ENCODE peak calls at places on chromosomes 13 and 19, in eight cellular contexts. J, T, G, B, I, K, W and H are unnamed samples.

GRCh38 chr19:55088021-55088451 is 12.4 kb downstream of the EPS8L1 start:
- DNase-seq in G (no peak), W (no peak), B (no peak), I (no peak), T (no peak), J (no peak), K (no peak), H (no peak)

GRCh38 chr13:111286162-111286561 is 34.3 kb upstream of the TEX29 start:
- DNase-seq in B (no peak), K (no peak), J (no peak), T (no peak), W (no peak), I (no peak), G (no peak), H (no peak)

GRCh38 chr19:56350416-56351045 is 35.9 kb upstream of the ZSCAN5A start:
- DNase-seq in G (no peak), W (peak), I (peak), T (peak), J (peak), B (peak), K (peak), H (peak)

GRCh38 chr19:23273022-23273593 is 22.9 kb upstream of the ZNF724 start:
- DNase-seq in W (no peak), K (no peak), B (no peak), G (no peak), J (no peak), T (peak), I (no peak), H (no peak)

GRCh38 chr13:20721454-20722357 is 18.2 kb downstream of the IL17D start:
- DNase-seq in W (peak), I (peak), K (peak), B (no peak), T (no peak), J (no peak), G (no peak), H (peak)

GRCh38 chr13:89169951-89170350 is 1498.8 kb downstream of the SLITRK5 start:
- DNase-seq in I (no peak), T (no peak), W (no peak), K (no peak), B (no peak), J (no peak), G (no peak), H (no peak)

GRCh38 chr19:38930776-38931761 is at the start of gene MRPS12:
- DNase-seq in G (peak), W (peak), I (peak), T (peak), J (peak), B (peak), K (peak), H (peak)

GRCh38 chr13:44237276-44237767 is 136.3 kb upstream of the SERP2 start:
- DNase-seq in W (peak), T (no peak), I (peak), B (peak), K (peak), J (no peak), G (no peak), H (peak)

GRCh38 chr19:41909706-41910105 is 18.5 kb downstream of the ERFL start:
- DNase-seq in B (no peak), I (no peak), T (no peak), J (no peak), K (no peak), G (no peak), W (no peak), H (no peak)

GRCh38 chr19:37114001-37114400 is 35.8 kb downstream of the ZNF420 start:
- DNase-seq in I (no peak), T (no peak), K (no peak), J (peak), G (no peak), B (no peak), W (no peak), H (no peak)

GRCh38 chr19:58086825-58087710 is 11.0 kb downstream of the ZSCAN18 start:
- DNase-seq in B (no peak), W (no peak), J (no peak), T (no peak), K (no peak), G (no peak), I (no peak), H (no peak)

GRCh38 chr13:61463027-61463426 is 47.4 kb upstream of the PCDH20 start:
- DNase-seq in I (no peak), B (no peak), K (no peak), G (no peak), T (no peak), J (no peak), W (no peak), H (no peak)

GRCh38 chr19:48676887-48677286 is 4.1 kb upstream of the NTN5 start:
- DNase-seq in G (no peak), B (no peak), J (no peak), I (no peak), W (no peak), T (no peak), K (no peak), H (no peak)

GRCh38 chr19:34232566-34233481 is 21.5 kb upstream of the GARRE1 start:
- DNase-seq in T (no peak), W (peak), K (peak), G (peak), B (peak), J (peak), I (peak), H (peak)

GRCh38 chr19:42531313-42531712 is 3.0 kb upstream of the CEACAM1 start:
- DNase-seq in J (no peak), K (no peak), G (no peak), T (no peak), B (no peak), I (no peak), W (no peak), H (no peak)

GRCh38 chr19:38024991-38025716 is 118.1 kb downstream of the SIPA1L3 start:
- DNase-seq in I (no peak), T (no peak), K (no peak), B (no peak), W (no peak), G (no peak), J (no peak), H (no peak)

GRCh38 chr19:12034610-12035009 is 869 bp downstream of the ZNF433 start:
- DNase-seq in W (peak), K (no peak), B (no peak), I (no peak), G (no peak), T (no peak), J (peak), H (peak)

GRCh38 chr19:6664916-6665315 is 5.0 kb downstream of the TNFSF14 start:
- DNase-seq in T (no peak), W (no peak), J (no peak), G (no peak), I (no peak), K (no peak), B (no peak), H (no peak)

GRCh38 chr13:43054803-43055802 is 31.7 kb downstream of the DNAJC15 start:
- DNase-seq in K (peak), I (peak), W (peak), T (peak), B (peak), J (peak), G (no peak), H (peak)

GRCh38 chr13:84315527-84315926 is 433.3 kb upstream of the SLITRK1 start:
- DNase-seq in B (no peak), T (no peak), G (no peak), K (no peak), J (no peak), I (no peak), W (no peak), H (no peak)

GRCh38 chr19:18889949-18890745 is 5.8 kb downstream of the CERS1 start:
- DNase-seq in W (no peak), I (no peak), B (no peak), K (no peak), T (no peak), G (no peak), J (no peak), H (no peak)

GRCh38 chr13:70424928-70425327 is 316.7 kb upstream of the KLHL1 start:
- DNase-seq in W (no peak), J (no peak), K (no peak), G (no peak), B (no peak), I (no peak), T (no peak), H (no peak)

GRCh38 chr19:58326501-58326913 is 287 bp upstream of the ZSCAN22 start:
- DNase-seq in G (no peak), I (no peak), T (no peak), B (no peak), K (no peak), W (no peak), J (no peak), H (no peak)

GRCh38 chr13:50796463-50796862 is 47.0 kb downstream of the DLEU7 start:
- DNase-seq in J (no peak), B (no peak), K (no peak), T (no peak), G (no peak), I (no peak), W (no peak), H (no peak)
- H3K4me3 ChIP-seq in J (no peak), B (no peak), K (no peak), T (no peak), G (no peak), I (no peak), W (no peak), H (no peak)

DNA sequence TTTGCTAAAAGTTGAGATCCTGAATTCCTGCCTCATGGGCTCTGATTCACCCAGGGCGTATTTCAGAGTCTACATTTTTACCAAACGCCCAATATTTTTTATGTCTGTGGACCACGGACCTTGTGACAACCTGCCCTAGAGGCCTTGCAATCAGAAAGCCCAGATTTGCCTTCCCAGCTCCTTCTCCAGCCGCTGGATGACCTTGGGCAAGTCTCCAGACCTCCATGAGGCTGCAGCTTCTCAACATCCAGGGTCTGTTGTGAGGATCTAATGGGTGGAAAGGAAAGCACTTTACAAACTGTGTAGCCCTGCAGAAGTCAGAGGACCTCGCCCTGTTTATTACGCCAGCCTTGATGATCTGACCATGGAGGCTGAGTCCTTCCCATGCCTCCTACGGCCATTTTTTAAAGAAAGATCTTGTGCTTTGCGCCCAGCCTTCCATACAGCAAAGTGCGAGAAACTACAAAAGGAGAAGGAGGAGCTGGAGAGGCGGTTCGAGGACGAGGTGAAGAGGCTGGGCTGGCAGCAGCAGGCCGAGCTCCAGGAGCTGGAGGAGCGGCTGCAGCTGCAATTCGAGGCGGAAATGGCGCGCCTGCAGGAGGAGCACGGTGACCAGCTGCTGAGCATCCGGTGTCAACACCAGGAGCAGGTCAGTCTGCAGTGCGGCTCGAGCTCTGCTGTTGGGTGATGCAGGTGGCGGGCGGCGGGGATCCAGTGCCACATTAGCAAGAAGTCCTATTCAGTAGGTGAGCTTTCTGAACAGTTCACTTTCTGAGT is 115.6 kb downstream of the SLC7A1 start:
- DNase-seq in J (no peak), B (no peak), W (peak), K (no peak), T (no peak), I (no peak), G (no peak), H (no peak)
- TF ChIP-seq CTCF in J (no peak), B (no peak), W (no peak), K (no peak), T (no peak), I (no peak), G (no peak), H (no peak)

GRCh38 chr19:3586124-3586626 is 897 bp downstream of the GIPC3 start:
- DNase-seq in G (no peak), K (no peak), W (no peak), T (peak), J (peak), I (no peak), B (no peak), H (no peak)
- H3K4me3 ChIP-seq in G (peak), K (no peak), W (no peak), T (peak), J (peak), I (peak), B (no peak), H (peak)

GRCh38 chr19:50962245-50962644 is 7.1 kb downstream of the KLK6 start:
- DNase-seq in W (no peak), K (no peak), J (no peak), I (no peak), T (no peak), G (no peak), B (no peak), H (no peak)
- TF ChIP-seq CTCF in W (no peak), K (no peak), J (no peak), I (no peak), T (no peak), G (no peak), B (no peak), H (no peak)

GRCh38 chr19:47305309-47305751 is 4.3 kb upstream of the C5AR1 start:
- DNase-seq in J (peak), I (peak), B (peak), G (peak), K (peak), T (peak), W (peak), H (peak)
- H3K4me3 ChIP-seq in J (no peak), I (no peak), B (no peak), G (no peak), K (peak), T (no peak), W (no peak), H (no peak)

DNA sequence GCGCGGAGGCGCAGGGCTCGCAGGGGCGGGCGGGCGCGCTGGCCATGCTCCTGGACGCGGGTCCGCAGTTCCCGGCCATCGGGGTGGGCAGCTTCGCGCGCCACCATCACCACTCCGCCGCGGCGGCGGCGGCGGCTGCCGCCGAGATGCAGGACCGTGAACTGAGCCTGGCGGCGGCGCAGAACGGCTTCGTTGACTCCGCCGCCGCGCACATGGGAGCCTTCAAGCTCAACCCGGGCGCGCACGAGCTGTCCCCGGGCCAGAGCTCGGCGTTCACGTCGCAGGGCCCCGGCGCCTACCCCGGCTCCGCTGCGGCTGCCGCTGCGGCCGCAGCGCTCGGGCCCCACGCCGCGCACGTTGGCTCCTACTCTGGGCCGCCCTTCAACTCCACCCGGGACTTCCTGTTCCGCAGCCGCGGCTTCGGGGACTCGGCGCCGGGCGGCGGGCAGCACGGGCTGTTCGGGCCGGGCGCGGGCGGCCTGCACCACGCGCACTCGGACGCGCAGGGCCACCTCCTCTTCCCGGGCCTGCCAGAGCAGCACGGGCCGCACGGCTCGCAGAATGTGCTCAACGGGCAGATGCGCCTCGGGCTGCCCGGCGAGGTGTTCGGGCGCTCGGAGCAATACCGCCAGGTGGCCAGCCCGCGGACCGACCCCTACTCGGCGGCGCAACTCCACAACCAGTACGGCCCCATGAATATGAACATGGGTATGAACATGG is 597 bp downstream of the ZIC2 start:
- DNase-seq in J (peak), G (no peak), B (no peak), I (no peak), W (no peak), K (no peak), T (no peak), H (no peak)
- TF ChIP-seq CTCF in J (peak), G (no peak), B (no peak), I (no peak), W (no peak), K (no peak), T (no peak), H (no peak)

GRCh38 chr13:24173775-24174174 is 13.3 kb downstream of the SPATA13 start:
- DNase-seq in K (no peak), G (no peak), J (no peak), W (no peak), T (no peak), I (no peak), B (no peak), H (no peak)
- H3K4me3 ChIP-seq in K (no peak), G (no peak), J (no peak), W (no peak), T (no peak), I (no peak), B (no peak), H (no peak)

GRCh38 chr13:60226507-60226906 is 62.8 kb upstream of the DIAPH3 start:
- DNase-seq in J (peak), T (no peak), K (peak), I (peak), B (no peak), W (peak), G (no peak), H (peak)
- TF ChIP-seq CTCF in J (peak), T (no peak), K (peak), I (peak), B (peak), W (peak), G (no peak), H (peak)

GRCh38 chr13:57314897-57315520 is 148.0 kb downstream of the PRR20E start:
- DNase-seq in B (no peak), I (no peak), T (no peak), G (no peak), W (no peak), J (peak), K (no peak), H (no peak)

GRCh38 chr13:57311009-57311586 is 144.1 kb downstream of the PRR20E start:
- DNase-seq in J (no peak), G (no peak), B (no peak), I (no peak), W (no peak), T (no peak), K (no peak), H (no peak)
- H3K4me3 ChIP-seq in J (no peak), G (no peak), B (no peak), I (no peak), W (no peak), T (no peak), K (no peak), H (no peak)

DNA sequence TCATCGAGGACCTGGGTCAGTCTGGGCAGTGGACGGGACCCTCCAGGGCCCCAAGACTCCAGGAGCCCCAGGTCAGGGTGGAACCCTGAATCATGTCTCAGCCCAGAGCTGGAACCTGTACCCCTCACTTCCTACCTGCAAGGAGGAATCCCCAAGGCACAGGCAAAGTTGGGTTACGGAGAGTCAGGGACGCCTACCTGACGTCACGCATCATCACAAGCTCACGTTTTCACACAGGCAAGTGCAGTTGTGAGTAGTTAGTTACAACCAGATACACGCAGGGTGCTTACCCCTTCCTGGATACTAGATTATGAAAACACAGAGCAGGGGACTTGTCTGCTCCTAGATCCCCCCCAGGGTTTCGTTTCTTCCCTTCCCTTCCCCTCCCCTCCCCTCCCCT is 1.9 kb downstream of the RETN start:
- DNase-seq in W (no peak), B (no peak), G (no peak), J (no peak), T (no peak), I (no peak), K (no peak), H (no peak)
- TF ChIP-seq CTCF in W (no peak), B (no peak), G (no peak), J (no peak), T (no peak), I (no peak), K (no peak), H (no peak)